ENCODE peak calls at places on chromosomes 2 and 18, in nine cellular contexts. C is neural crest cell, M is esophagus squamous epithelium, D is fibroblast of lung, B is endodermal cell, X is body of pancreas, H is left lung, E is GM12865, N is AG04449. G is an unnamed sample.

GRCh38 chr2:239870863-239871262 is 154.3 kb downstream of the NDUFA10 start:
- DNase-seq in C (no peak), M (no peak), D (no peak), B (peak; percentile 32), X (no peak), H (no peak), E (no peak), N (no peak), G (no peak)

GRCh38 chr2:156340818-156341481 is 8.4 kb upstream of the NR4A2 start:
- DNase-seq in C (peak; percentile 22), M (no peak), D (peak; percentile 74), B (peak; percentile 73), X (no peak), H (peak; percentile 66), E (peak; percentile 75), N (no peak), G (no peak)

GRCh38 chr2:47198985-47199451 is 43.9 kb upstream of the STPG4 start:
- DNase-seq in C (no peak), M (no peak), D (peak; percentile 96), B (no peak), X (no peak), H (no peak), E (no peak), N (peak; percentile 99), G (no peak)

GRCh38 chr18:45107425-45107824 is 426.7 kb downstream of the SETBP1 start:
- DNase-seq in C (no peak), M (no peak), D (peak; percentile 23), B (no peak), X (no peak), H (no peak), E (no peak), N (no peak), G (no peak)

GRCh38 chr18:55427951-55428350 is 160.0 kb downstream of the TCF4 start:
- DNase-seq in C (no peak), M (no peak), D (no peak), B (no peak), X (no peak), H (no peak), E (no peak), N (no peak), G (no peak)

GRCh38 chr2:172736419-172737174 is 952 bp downstream of the RAPGEF4 start:
- DNase-seq in C (no peak), M (no peak), D (no peak), B (peak; percentile 51), X (no peak), H (no peak), E (no peak), N (no peak), G (no peak)

GRCh38 chr2:32977228-32977758 is 30.5 kb downstream of the LTBP1 start:
- DNase-seq in C (no peak), M (no peak), D (peak; percentile 43), B (peak; percentile 49), X (peak; percentile 92), H (no peak), E (no peak), N (no peak), G (no peak)

GRCh38 chr2:111633139-111633538 is 250.9 kb downstream of the ANAPC1 start:
- DNase-seq in C (no peak), M (no peak), D (no peak), B (no peak), X (no peak), H (no peak), E (no peak), N (no peak), G (no peak)

GRCh38 chr2:240412975-240413812 is 22.3 kb upstream of the GPC1 start:
- DNase-seq in C (no peak), M (no peak), D (no peak), B (peak; percentile 29), X (peak; percentile 6), H (peak; percentile 66), E (no peak), N (no peak), G (no peak)

GRCh38 chr2:102514061-102514785 is 41.2 kb downstream of the SLC9A4 start:
- DNase-seq in C (no peak), M (no peak), D (peak; percentile 89), B (no peak), X (no peak), H (no peak), E (no peak), N (peak; percentile 47), G (no peak)

GRCh38 chr18:44723973-44724778 is 43.5 kb downstream of the SETBP1 start:
- DNase-seq in C (no peak), M (no peak), D (no peak), B (no peak), X (no peak), H (no peak), E (no peak), N (no peak), G (no peak)

GRCh38 chr18:7338846-7339245 is 108.0 kb downstream of the LRRC30 start:
- DNase-seq in C (no peak), M (no peak), D (no peak), B (no peak), X (no peak), H (no peak), E (no peak), N (no peak), G (no peak)

GRCh38 chr2:45119855-45120254 is 110.6 kb upstream of the SIX2 start:
- DNase-seq in C (no peak), M (no peak), D (peak; percentile 74), B (no peak), X (no peak), H (no peak), E (no peak), N (peak; percentile 91), G (no peak)

GRCh38 chr2:230913812-230914211 is 11.2 kb downstream of the GPR55 start:
- DNase-seq in C (no peak), M (no peak), D (no peak), B (peak; percentile 36), X (no peak), H (no peak), E (no peak), N (no peak), G (no peak)
- TF ChIP-seq CTCF in C (no peak), M (no peak), D (no peak), B (no peak), X (no peak), H (no peak), E (no peak), N (no peak), G (no peak)

GRCh38 chr2:43131051-43131889 is 95.1 kb downstream of the ZFP36L2 start:
- DNase-seq in C (no peak), M (peak; percentile 91), D (peak; percentile 78), B (peak; percentile 73), X (peak; percentile 87), H (peak; percentile 92), E (peak; percentile 81), N (peak; percentile 57), G (no peak)
- TF ChIP-seq CTCF in C (peak; percentile 36), M (peak; percentile 49), D (peak; percentile 9), B (peak; percentile 64), X (peak; percentile 29), H (peak; percentile 61), E (peak; percentile 52), N (peak; percentile 43), G (peak; percentile 19)

GRCh38 chr18:75211002-75211621 is 515 bp downstream of the TSHZ1 start:
- DNase-seq in C (peak; percentile 28), M (no peak), D (peak; percentile 47), B (peak; percentile 62), X (no peak), H (peak; percentile 83), E (peak; percentile 42), N (no peak), G (no peak)
- TF ChIP-seq CTCF in C (no peak), M (no peak), D (no peak), B (no peak), X (no peak), H (no peak), E (no peak), N (no peak), G (no peak)

GRCh38 chr2:133262888-133263287 is 305.4 kb downstream of the NCKAP5 start:
- DNase-seq in C (no peak), M (no peak), D (peak; percentile 44), B (peak; percentile 57), X (no peak), H (no peak), E (no peak), N (no peak), G (no peak)
- TF ChIP-seq CTCF in C (peak; percentile 43), M (no peak), D (peak; percentile 13), B (peak; percentile 65), X (peak; percentile 11), H (no peak), E (no peak), N (peak; percentile 31), G (peak; percentile 43)

DNA sequence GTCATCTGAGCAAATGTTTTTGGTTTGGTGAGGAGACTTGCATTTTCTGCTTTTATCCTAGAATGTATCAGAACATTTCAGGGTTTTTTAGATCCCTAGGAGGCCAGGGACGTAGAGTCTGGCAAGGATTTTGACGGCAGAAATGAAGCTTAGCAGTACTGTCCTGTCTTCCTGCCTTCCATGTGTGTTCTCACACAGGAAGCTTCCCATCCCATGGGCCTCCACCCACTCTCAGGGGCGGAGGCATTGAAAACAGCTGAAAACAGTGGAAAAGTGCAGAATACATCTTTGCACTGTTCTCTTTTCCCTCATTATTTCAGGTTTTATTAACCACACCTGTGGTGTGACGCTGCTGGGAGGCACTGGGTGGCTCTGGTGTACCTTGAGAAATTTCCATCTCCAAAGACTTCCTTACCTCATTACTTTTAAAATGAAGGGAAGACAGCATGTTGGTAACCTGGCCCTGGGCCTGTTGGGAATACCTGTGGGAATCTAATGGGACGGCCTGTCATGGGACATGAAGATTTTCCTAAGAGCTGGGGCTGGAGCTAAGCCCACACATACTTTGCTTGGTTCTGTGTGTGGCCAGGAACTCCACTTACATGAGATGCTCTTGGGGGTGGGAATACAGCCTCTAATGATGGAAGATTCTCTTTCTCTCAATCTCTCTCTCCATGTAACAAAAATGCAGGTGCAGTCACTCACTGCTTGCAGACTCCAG is 20.5 kb downstream of the PCARE start:
- DNase-seq in C (no peak), M (no peak), D (no peak), B (peak; percentile 83), X (no peak), H (no peak), E (no peak), N (no peak), G (no peak)
- TF ChIP-seq CTCF in C (peak; percentile 34), M (no peak), D (no peak), B (peak; percentile 45), X (no peak), H (no peak), E (peak; percentile 6), N (no peak), G (peak; percentile 30)

GRCh38 chr18:2881490-2882195 is 34.8 kb downstream of the EMILIN2 start:
- DNase-seq in C (no peak), M (no peak), D (peak; percentile 86), B (no peak), X (peak; percentile 24), H (no peak), E (peak; percentile 34), N (peak; percentile 81), G (no peak)
- TF ChIP-seq CTCF in C (no peak), M (no peak), D (no peak), B (no peak), X (no peak), H (no peak), E (no peak), N (no peak), G (no peak)

DNA sequence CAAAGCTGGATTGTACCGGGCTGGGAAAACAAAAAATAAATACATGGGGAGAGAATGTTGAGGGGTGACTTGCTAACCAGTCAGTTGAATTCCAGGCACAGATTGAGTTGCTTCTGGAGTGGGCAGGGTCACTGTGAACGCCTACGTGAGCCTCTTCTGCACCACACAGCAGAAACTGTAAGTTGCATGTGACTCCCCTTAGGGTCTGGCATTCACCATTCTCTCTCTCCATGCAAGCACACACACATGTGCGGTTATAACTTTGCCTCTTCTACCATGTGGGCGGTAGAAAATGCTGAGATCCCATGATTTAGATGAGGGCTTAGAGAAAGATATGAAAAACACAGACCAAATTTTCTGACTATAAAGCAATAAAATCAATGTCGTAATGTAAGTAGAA is 128.6 kb downstream of the COPS8 start:
- DNase-seq in C (no peak), M (no peak), D (no peak), B (no peak), X (no peak), H (no peak), E (no peak), N (no peak), G (no peak)
- TF ChIP-seq CTCF in C (no peak), M (no peak), D (no peak), B (no peak), X (no peak), H (no peak), E (no peak), N (no peak), G (no peak)